ENCODE peak calls at places on chromosomes 1 and 21, in five cellular contexts. S, D, U, P and W are unnamed samples.

GRCh38 chr1:221678014-221678413 is 63.9 kb downstream of the DUSP10 start:
- DNase-seq in D (no peak), U (no peak), P (no peak), S (no peak), W (no peak)

GRCh38 chr1:65309317-65310077 is at the start of gene DNAJC6:
- DNase-seq in S (no peak), P (peak; percentile 78), U (peak; percentile 73), D (peak; percentile 16), W (peak; percentile 69)

GRCh38 chr1:234998174-234998741 is 130.4 kb downstream of the TOMM20 start:
- DNase-seq in S (peak; percentile 63), U (peak; percentile 72), D (no peak), P (peak; percentile 80), W (no peak)

GRCh38 chr1:207838156-207839082 is 72.5 kb downstream of the CD34 start:
- DNase-seq in U (peak; percentile 76), P (no peak), S (peak; percentile 81), D (no peak), W (peak; percentile 23)

GRCh38 chr1:112762541-112763141 is 47.5 kb upstream of the PPM1J start:
- DNase-seq in P (no peak), S (no peak), D (no peak), U (no peak), W (peak; percentile 39)

GRCh38 chr1:172885976-172886375 is 164.8 kb downstream of the TNFSF18 start:
- DNase-seq in D (no peak), U (no peak), P (peak; percentile 54), S (no peak), W (no peak)

GRCh38 chr1:209728466-209728865 is 23.8 kb downstream of the HSD11B1 start:
- DNase-seq in P (no peak), S (no peak), D (no peak), U (no peak), W (no peak)

GRCh38 chr1:156797212-156797871 is 19.3 kb downstream of the SH2D2A start:
- DNase-seq in S (no peak), U (no peak), D (peak; percentile 39), P (peak; percentile 55), W (peak; percentile 77)

GRCh38 chr1:91613594-91613993 is 112.9 kb downstream of the CDC7 start:
- DNase-seq in S (no peak), P (no peak), D (no peak), U (no peak), W (no peak)

GRCh38 chr1:46198026-46198826 is at the start of gene POMGNT1:
- DNase-seq in P (peak; percentile 47), S (no peak), U (peak; percentile 79), D (peak; percentile 74), W (peak; percentile 47)

GRCh38 chr1:221164029-221164428 is 284.8 kb downstream of the HLX start:
- DNase-seq in D (no peak), S (no peak), P (peak; percentile 3), U (no peak), W (no peak)

GRCh38 chr1:17232759-17233661 is 15.9 kb upstream of the PADI3 start:
- DNase-seq in S (no peak), U (no peak), P (peak; percentile 94), D (no peak), W (peak; percentile 59)

GRCh38 chr1:69305621-69306020 is 262.1 kb upstream of the LRRC7 start:
- DNase-seq in D (no peak), S (no peak), P (no peak), U (no peak), W (no peak)

GRCh38 chr1:237124856-237125462 is 83.0 kb downstream of the RYR2 start:
- DNase-seq in D (no peak), S (no peak), P (no peak), U (no peak), W (peak; percentile 20)

GRCh38 chr1:70528591-70529333 is 117.7 kb downstream of the CTH start:
- DNase-seq in U (no peak), D (no peak), P (peak; percentile 30), S (peak; percentile 30), W (peak; percentile 64)

GRCh38 chr1:234276389-234276788 is 96.9 kb upstream of the COA6 start:
- DNase-seq in D (no peak), S (no peak), U (no peak), P (no peak), W (no peak)

GRCh38 chr1:1081311-1082238 is 7.5 kb upstream of the RNF223 start:
- DNase-seq in P (no peak), U (peak; percentile 15), D (peak; percentile 15), S (no peak), W (no peak)

GRCh38 chr1:244381887-244382565 is 69.7 kb downstream of the ADSS2 start:
- DNase-seq in P (peak; percentile 63), S (no peak), D (no peak), U (no peak), W (peak; percentile 67)

GRCh38 chr1:184975208-184975875 is 1.0 kb upstream of the NIBAN1 start:
- DNase-seq in U (no peak), S (no peak), D (no peak), P (no peak), W (peak; percentile 19)

GRCh38 chr1:57471995-57472394 is 48.1 kb upstream of the DAB1 start:
- DNase-seq in D (no peak), U (no peak), P (no peak), S (no peak), W (no peak)

GRCh38 chr21:28906236-28906635 is 86.4 kb downstream of the LTN1 start:
- DNase-seq in U (no peak), S (no peak), D (no peak), P (no peak), W (no peak)

GRCh38 chr1:78355646-78356045 is 135.1 kb upstream of the PTGFR start:
- DNase-seq in U (no peak), S (no peak), P (peak; percentile 17), D (no peak), W (peak; percentile 53)

GRCh38 chr1:32242341-32242851 is 4.6 kb upstream of the FAM167B start:
- DNase-seq in S (peak; percentile 29), U (peak; percentile 50), P (no peak), D (no peak), W (peak; percentile 30)

GRCh38 chr1:212828395-212828794 is 19.1 kb downstream of the SPATA45 start:
- DNase-seq in P (no peak), D (no peak), S (no peak), U (no peak), W (no peak)

DNA sequence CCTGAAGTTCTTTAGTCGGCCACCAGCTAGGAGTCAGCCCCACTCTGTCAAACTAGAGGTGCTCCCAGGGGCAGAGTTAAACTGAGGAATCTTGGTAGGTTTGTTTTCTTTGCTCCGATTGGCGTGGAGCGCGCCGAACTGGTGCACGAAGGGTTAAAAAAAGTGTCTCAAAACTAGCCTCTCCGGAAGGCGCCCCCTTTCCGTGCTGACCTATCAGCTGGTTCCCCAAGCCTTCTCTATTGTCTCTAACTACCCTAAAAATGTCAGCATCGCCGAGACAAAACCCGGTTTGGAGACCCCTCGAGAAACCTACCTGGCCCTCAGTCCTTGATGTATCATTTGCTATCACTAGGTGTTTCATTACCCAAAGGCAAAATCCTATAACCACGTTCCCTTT is 2.2 kb downstream of the TGFB2 start:
- DNase-seq in D (no peak), P (peak; percentile 65), U (no peak), S (peak; percentile 42), W (peak; percentile 78)
- TF ChIP-seq CTCF in D (no peak), P (no peak), U (no peak), S (no peak), W (peak; percentile 8)

GRCh38 chr1:96473791-96474452 is 247.7 kb upstream of the PTBP2 start:
- DNase-seq in D (no peak), P (peak; percentile 51), S (no peak), U (no peak), W (peak; percentile 57)

GRCh38 chr1:96475882-96476281 is 245.7 kb upstream of the PTBP2 start:
- DNase-seq in S (no peak), P (no peak), D (no peak), U (no peak), W (no peak)

GRCh38 chr1:96481410-96481809 is 240.2 kb upstream of the PTBP2 start:
- DNase-seq in U (no peak), S (no peak), D (no peak), P (no peak), W (no peak)

GRCh38 chr1:96474985-96475743 is 246.4 kb upstream of the PTBP2 start:
- DNase-seq in S (no peak), P (no peak), U (no peak), D (no peak), W (no peak)

DNA sequence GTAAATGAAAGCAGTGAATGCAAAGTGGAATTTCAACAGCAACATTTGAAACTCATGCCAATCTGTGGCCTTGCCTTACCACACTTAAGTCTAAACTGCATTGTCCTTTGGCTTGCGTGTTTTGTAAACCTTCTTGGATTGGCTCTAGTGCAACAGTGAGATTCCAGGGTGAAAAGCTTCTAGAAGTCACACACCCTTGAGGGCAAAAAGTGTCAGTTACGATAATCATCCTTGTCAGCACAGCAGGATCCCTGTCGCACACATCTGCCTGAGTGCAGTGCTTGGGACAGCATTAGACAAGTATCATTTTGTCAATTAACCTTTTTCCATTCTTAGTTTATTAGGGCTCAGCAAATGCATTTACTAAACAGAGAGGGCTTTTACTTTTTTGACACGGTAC is 243.4 kb upstream of the PTBP2 start:
- DNase-seq in S (no peak), U (no peak), P (no peak), D (no peak), W (no peak)
- TF ChIP-seq CTCF in S (no peak), U (no peak), P (no peak), D (no peak), W (no peak)

DNA sequence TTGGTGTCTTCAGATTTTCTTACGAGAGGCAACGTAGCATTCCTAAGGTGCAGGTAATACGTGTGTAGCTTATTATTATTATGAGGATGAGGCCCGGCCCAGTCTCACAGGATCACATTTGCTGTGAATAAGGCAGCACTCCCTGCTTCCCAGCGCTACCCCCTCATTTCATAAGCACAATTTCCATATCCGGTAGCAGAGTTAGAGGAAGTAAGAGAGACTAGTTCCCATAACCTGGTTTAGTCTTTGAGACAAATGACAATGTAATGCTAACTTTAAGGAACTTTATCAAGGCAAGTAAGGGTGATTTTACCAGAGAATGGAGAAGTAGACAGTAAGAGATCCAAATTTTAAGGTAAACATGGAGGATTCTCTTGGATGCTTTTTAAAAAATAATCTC is 14.6 kb upstream of the LMO4 start:
- DNase-seq in D (no peak), S (no peak), P (no peak), U (no peak), W (no peak)
- TF ChIP-seq CTCF in D (no peak), S (no peak), P (no peak), U (no peak), W (no peak)

DNA sequence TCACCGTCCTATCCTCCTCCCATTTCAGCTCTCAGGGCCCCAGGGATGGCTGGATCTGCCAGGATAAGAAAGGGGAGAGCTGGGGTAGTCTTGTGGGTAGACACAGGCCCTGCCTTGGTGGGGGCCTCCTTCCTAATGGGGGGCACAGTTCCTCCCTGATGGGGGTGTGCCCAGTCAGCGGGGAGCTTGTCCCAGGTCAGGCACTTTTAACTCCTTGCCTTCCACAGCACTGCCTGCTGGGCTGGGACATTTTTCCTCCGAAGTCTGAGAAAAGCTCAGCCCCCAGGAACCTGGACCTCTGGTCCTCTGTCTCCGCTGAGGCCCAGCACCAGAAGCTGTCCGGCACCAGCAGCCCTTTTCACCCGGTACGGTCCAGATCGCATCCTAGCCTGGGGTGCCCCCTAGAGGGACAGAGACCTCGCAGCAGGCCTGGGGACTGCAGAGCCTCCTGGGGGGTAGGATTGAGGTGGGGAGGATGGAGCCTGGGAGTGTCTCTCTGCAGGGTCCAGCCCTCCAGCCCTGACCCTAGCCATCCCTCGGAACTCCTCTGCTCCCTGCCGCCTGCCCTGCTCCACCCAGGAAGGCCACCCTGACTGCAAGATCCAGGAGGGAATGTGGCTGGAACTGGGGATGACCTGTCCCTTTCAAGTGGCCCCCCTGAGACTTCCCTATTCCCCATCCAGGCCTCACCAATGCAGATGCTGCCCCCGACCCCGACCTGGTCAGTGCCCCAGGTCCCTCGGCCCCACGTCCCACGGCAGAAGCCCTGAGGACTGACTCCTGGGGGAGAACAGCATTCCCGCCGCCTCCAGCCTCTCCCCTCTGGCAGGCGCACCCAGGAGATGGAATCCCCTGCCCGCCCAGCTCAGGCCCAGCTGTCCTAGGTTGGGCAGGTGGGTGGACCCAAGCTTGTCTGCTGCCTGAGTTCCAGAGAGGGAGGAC is 12.0 kb downstream of the MIIP start:
- DNase-seq in S (no peak), P (no peak), U (peak; percentile 54), D (no peak), W (peak; percentile 65)
- TF ChIP-seq CTCF in S (peak; percentile 16), P (peak; percentile 73), U (peak; percentile 68), D (peak; percentile 19), W (peak; percentile 84)